ENCODE peak calls at places on chromosomes 12 and 14, in five cellular contexts. S is mucosa of descending colon; Q is CD4-positive, CD25-positive, alpha-beta regulatory T cell; T is upper lobe of right lung; L is lower lobe of right lung. O is an unnamed sample.
A peak's percentile ranks its signal among the peaks of the same experiment; 100 is the strongest.

GRCh38 chr12:14900521-14901227 is 15.0 kb upstream of the MGP start:
- DNase-seq in S (no peak), Q (no peak), T (no peak), L (no peak), O (no peak)

GRCh38 chr14:24013654-24014514 is 25.2 kb downstream of the DHRS4L2 start:
- DNase-seq in S (peak; percentile 76), Q (peak; percentile 80), T (no peak), L (no peak), O (peak; percentile 87)

GRCh38 chr14:76287063-76287462 is 88.9 kb upstream of the ESRRB start:
- DNase-seq in S (no peak), Q (no peak), T (no peak), L (no peak), O (no peak)

GRCh38 chr14:63224196-63224595 is 20.0 kb downstream of the RHOJ start:
- DNase-seq in S (no peak), Q (no peak), T (no peak), L (no peak), O (no peak)

GRCh38 chr14:24147761-24148428 is 597 bp downstream of the RNF31 start:
- DNase-seq in S (no peak), Q (no peak), T (no peak), L (peak; percentile 65), O (no peak)

GRCh38 chr14:69004731-69005431 is 25.8 kb upstream of the ACTN1 start:
- DNase-seq in S (no peak), Q (no peak), T (no peak), L (no peak), O (no peak)

GRCh38 chr12:124814741-124815613 is 48.7 kb downstream of the SCARB1 start:
- DNase-seq in S (peak; percentile 28), Q (no peak), T (no peak), L (peak; percentile 51), O (peak; percentile 37)

GRCh38 chr12:526089-526488 is 66.3 kb downstream of the B4GALNT3 start:
- DNase-seq in S (no peak), Q (no peak), T (no peak), L (no peak), O (no peak)

GRCh38 chr12:52402873-52403510 is 3.1 kb downstream of the KRT82 start:
- DNase-seq in S (no peak), Q (no peak), T (no peak), L (no peak), O (no peak)

GRCh38 chr12:107612508-107612907 is 73.1 kb upstream of the PWP1 start:
- DNase-seq in S (no peak), Q (no peak), T (no peak), L (no peak), O (no peak)

GRCh38 chr14:101963052-101963451 is 1.3 kb upstream of the DYNC1H1 start:
- DNase-seq in S (no peak), Q (no peak), T (no peak), L (no peak), O (no peak)

GRCh38 chr12:48767047-48767446 is 21.8 kb downstream of the ADCY6 start:
- DNase-seq in S (no peak), Q (no peak), T (no peak), L (no peak), O (no peak)

GRCh38 chr14:77872971-77873370 is 73.1 kb downstream of the ADCK1 start:
- DNase-seq in S (no peak), Q (no peak), T (no peak), L (no peak), O (no peak)

DNA sequence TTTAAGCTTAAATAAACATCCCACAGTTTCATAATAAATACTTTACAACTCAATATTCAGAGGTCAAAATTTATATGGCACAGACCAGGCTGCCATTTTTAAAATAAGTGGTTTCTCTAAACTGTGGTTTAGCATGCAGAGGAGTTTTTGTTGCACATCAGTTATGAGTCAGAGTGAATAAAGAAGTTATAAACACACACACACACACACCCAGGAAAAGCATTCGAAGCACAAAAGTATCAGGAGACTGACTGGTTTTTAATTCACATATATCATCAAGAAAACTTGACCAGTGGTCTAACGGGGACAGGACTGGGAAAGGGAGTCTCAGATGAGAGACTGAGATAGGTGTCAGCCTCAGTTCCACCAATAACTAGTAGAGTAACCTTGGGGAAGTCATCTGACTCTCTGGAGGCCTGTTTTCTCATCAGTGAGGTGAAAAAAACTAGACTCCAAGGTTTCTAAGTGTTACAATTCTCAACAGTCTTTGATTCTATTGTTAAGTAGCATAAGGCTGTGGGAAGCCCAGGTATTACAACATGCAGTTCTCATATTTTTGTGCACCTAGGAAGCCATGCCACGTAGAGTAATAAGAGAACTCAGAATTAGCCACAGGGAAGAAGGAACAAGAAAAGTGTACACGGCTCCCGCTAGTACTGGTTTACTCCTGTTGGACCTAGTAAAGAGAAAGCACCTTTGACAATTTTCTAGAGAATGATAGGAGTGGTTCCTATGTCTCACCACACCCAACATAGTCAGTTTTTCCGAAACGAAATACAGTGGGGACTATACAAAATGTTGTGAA is 5.2 kb downstream of the PPTC7 start:
- DNase-seq in S (peak; percentile 72), Q (peak; percentile 82), T (no peak), L (no peak), O (peak; percentile 74)
- H3K4me1 ChIP-seq in S (peaks cover 49% of the 10 kb centered on the region), Q (peaks cover 71% of the 10 kb centered on the region), T (peaks cover 29% of the 10 kb centered on the region), L (peaks cover 74% of the 10 kb centered on the region), O (peaks cover 12% of the 10 kb centered on the region)

GRCh38 chr12:116806845-116807440 is 68.8 kb downstream of the RNFT2 start:
- DNase-seq in S (no peak), Q (no peak), T (no peak), L (no peak), O (no peak)
- H3K4me1 ChIP-seq in S (no peaks in the 10 kb centered on the region), Q (no peaks in the 10 kb centered on the region), T (no peaks in the 10 kb centered on the region), L (no peaks in the 10 kb centered on the region), O (no peaks in the 10 kb centered on the region)

DNA sequence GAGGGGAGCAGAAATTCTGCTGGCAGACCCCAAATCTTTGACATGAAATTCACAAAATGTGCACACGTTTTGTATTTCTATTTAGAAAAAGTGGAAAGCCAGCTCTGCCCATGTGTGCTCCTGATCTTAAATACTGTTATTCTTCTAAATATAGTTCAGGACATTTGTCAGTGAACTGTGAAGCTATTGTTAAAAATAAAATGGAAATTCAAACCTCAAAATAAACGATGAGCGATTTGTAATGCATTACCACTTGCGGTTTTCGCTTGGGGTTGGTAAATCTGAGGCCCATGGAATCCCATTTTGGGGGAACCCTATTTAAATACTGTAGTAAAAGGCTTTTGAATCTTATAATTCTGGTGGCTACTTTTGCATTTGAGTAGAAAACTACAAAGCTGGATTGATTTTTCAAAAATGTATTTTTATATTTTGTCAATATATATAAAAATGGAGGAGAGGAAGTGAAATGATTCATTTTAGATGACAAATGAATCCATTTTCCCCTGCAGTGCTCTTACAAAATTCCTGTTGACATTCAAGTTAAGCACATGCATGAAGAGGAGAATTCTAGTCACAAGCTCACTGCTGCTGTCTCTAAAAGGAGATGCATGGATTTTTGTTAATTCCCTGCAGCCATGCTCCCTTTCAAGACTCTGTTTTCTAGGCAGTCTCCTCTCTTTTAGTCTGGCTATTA is 47.1 kb downstream of the FLRT2 start:
- DNase-seq in S (no peak), Q (no peak), T (no peak), L (no peak), O (no peak)
- H3K4me1 ChIP-seq in S (no peaks in the 10 kb centered on the region), Q (no peaks in the 10 kb centered on the region), T (no peaks in the 10 kb centered on the region), L (no peaks in the 10 kb centered on the region), O (no peaks in the 10 kb centered on the region)

DNA sequence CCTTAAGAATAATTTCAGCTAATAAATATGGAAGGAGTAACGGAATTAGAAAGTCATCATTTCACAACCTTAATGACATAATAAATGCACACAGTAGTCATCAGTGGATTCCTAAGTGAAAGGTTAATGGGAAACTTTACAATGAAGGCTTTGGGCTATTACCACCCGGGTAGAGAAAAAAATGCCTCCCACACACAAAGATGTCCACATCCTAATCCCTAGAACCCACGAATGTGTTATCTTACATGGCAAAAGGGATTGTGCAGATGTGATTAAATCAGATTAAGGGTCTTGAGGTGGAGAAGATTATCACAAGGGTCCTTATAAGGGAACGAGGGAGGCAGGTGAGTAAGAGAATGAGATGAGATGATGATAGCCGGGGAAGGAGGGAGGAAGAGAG is 5.6 kb downstream of the TMED10 start:
- DNase-seq in S (no peak), Q (no peak), T (no peak), L (no peak), O (no peak)
- H3K4me1 ChIP-seq in S (peaks cover 42% of the 10 kb centered on the region), Q (peaks cover 34% of the 10 kb centered on the region), T (peaks cover 55% of the 10 kb centered on the region), L (peaks cover 64% of the 10 kb centered on the region), O (peaks cover 3% of the 10 kb centered on the region)

GRCh38 chr12:129877383-129877782 is 26.4 kb downstream of the TMEM132D start:
- DNase-seq in S (no peak), Q (no peak), T (no peak), L (no peak), O (no peak)

GRCh38 chr12:129871991-129872969 is 31.5 kb downstream of the TMEM132D start:
- DNase-seq in S (no peak), Q (no peak), T (no peak), L (no peak), O (no peak)

GRCh38 chr12:129870796-129871195 is 33.0 kb downstream of the TMEM132D start:
- DNase-seq in S (no peak), Q (no peak), T (no peak), L (no peak), O (no peak)

GRCh38 chr12:129870146-129870545 is 33.7 kb downstream of the TMEM132D start:
- DNase-seq in S (no peak), Q (no peak), T (no peak), L (no peak), O (no peak)

DNA sequence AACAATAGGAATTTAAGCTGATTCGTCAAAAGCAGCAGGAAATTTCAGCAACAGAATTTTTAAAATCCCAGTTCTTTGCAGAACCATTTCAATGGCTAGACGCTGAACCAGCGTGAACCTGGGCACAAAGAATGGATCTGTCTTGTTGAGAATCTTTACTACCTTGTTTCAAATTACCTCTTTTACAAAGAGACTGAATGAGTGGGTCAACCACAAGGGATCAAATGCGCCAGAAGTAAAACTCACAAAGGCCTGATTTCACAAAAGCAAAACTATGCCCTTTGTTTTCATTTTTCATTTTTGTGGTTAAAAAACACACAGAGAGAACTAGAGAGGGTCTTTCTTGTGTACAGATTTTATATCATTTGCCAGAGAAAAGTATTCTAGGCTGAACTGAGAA is 30.4 kb downstream of the TMEM132D start:
- DNase-seq in S (no peak), Q (no peak), T (no peak), L (no peak), O (no peak)
- H3K4me1 ChIP-seq in S (no peaks in the 10 kb centered on the region), Q (no peaks in the 10 kb centered on the region), T (no peaks in the 10 kb centered on the region), L (no peaks in the 10 kb centered on the region), O (no peaks in the 10 kb centered on the region)

GRCh38 chr14:105257464-105257863 is 9.1 kb downstream of the BTBD6 start:
- DNase-seq in S (peak; percentile 97), Q (peak; percentile 34), T (peak; percentile 38), L (no peak), O (peak; percentile 93)

GRCh38 chr14:105252552-105253328 is 4.4 kb downstream of the BTBD6 start:
- DNase-seq in S (no peak), Q (no peak), T (peak; percentile 55), L (no peak), O (no peak)

GRCh38 chr14:105253329-105253682 is 5.0 kb downstream of the BTBD6 start:
- DNase-seq in S (no peak), Q (no peak), T (peak; percentile 47), L (no peak), O (no peak)

GRCh38 chr14:105256292-105256960 is 8.1 kb downstream of the BTBD6 start:
- DNase-seq in S (no peak), Q (no peak), T (no peak), L (no peak), O (no peak)

DNA sequence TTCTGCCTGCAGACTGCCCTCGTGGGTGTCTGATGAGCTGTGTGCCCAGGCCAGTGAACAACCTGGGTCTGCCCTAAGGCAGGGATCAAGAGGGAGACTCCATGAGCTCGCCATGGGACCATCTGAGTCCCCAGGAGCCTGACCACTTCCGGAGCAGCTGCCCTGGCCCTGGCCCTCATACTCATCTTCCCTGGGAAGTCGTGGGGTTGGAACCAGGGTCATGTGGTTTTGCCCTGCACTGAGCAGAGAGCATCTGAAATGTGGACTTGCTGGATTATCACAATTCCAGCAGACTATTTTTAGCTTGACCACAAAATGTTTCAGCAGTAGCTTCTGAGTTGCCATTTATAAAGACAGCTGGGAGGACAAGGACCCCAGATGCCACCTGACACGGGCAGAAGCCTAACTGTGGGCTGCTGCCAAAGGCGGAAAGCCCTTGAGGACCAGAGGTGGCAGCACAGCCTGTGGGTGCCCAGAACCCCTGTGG is 6.7 kb downstream of the BTBD6 start:
- DNase-seq in S (no peak), Q (no peak), T (peak; percentile 50), L (no peak), O (no peak)
- H3K4me1 ChIP-seq in S (peaks cover 18% of the 10 kb centered on the region), Q (no peaks in the 10 kb centered on the region), T (no peaks in the 10 kb centered on the region), L (no peaks in the 10 kb centered on the region), O (peaks cover 3% of the 10 kb centered on the region)

O was measured in small intestine.